ENCODE peak calls at places on chromosomes 3 and 15, in four cellular contexts. Z, Y, J and T are unnamed samples.

GRCh38 chr3:69671082-69671952 is 67.9 kb upstream of the MITF start:
- DNase-seq in Z (no peak), Y (peak; percentile 50), J (peak; percentile 44), T (peak; percentile 42)

GRCh38 chr3:187352581-187353575 is 15.3 kb upstream of the RTP4 start:
- DNase-seq in Z (no peak), Y (no peak), J (no peak), T (peak; percentile 7)

GRCh38 chr3:14481018-14481645 is 59.0 kb downstream of the GRIP2 start:
- DNase-seq in Z (no peak), Y (no peak), J (no peak), T (no peak)

GRCh38 chr3:111910806-111911205 is 51.7 kb downstream of the PHLDB2 start:
- DNase-seq in Z (no peak), Y (no peak), J (peak; percentile 81), T (peak; percentile 86)

GRCh38 chr3:127598841-127599570 is 795 bp downstream of the MCM2 start:
- DNase-seq in Z (no peak), Y (no peak), J (no peak), T (no peak)

GRCh38 chr3:124584552-124585391 is 145.5 kb upstream of the UMPS start:
- DNase-seq in Z (peak; percentile 90), Y (peak; percentile 71), J (peak; percentile 56), T (peak; percentile 22)

GRCh38 chr15:95169701-95170459 is 938.5 kb downstream of the MCTP2 start:
- DNase-seq in Z (no peak), Y (no peak), J (no peak), T (peak; percentile 42)

GRCh38 chr15:41983621-41984571 is 11.5 kb upstream of the EHD4 start:
- DNase-seq in Z (no peak), Y (no peak), J (no peak), T (no peak)

GRCh38 chr3:28575100-28575747 is 226.6 kb upstream of the AZI2 start:
- DNase-seq in Z (peak; percentile 79), Y (peak; percentile 45), J (peak; percentile 6), T (no peak)

GRCh38 chr3:159922861-159923312 is 65.7 kb upstream of the IL12A start:
- DNase-seq in Z (no peak), Y (no peak), J (no peak), T (no peak)

GRCh38 chr15:75924576-75924975 is 20.9 kb downstream of the FBXO22 start:
- DNase-seq in Z (no peak), Y (no peak), J (no peak), T (no peak)

GRCh38 chr15:23566070-23567050 is 886 bp downstream of the MKRN3 start:
- DNase-seq in Z (no peak), Y (no peak), J (no peak), T (no peak)

GRCh38 chr3:138472141-138472825 is 37.9 kb downstream of the ESYT3 start:
- DNase-seq in Z (no peak), Y (no peak), J (no peak), T (no peak)

GRCh38 chr3:150725548-150725947 is 21.8 kb upstream of the ERICH6 start:
- DNase-seq in Z (no peak), Y (no peak), J (no peak), T (no peak)

GRCh38 chr3:89368846-89369245 is 261.4 kb downstream of the EPHA3 start:
- DNase-seq in Z (no peak), Y (no peak), J (no peak), T (no peak)

GRCh38 chr15:42427429-42428223 is 63.3 kb downstream of the ZNF106 start:
- DNase-seq in Z (no peak), Y (no peak), J (no peak), T (peak; percentile 95)

GRCh38 chr15:31360843-31361763 is 34.5 kb downstream of the KLF13 start:
- DNase-seq in Z (no peak), Y (no peak), J (no peak), T (no peak)

GRCh38 chr3:107024481-107025153 is 352.6 kb upstream of the CCDC54 start:
- DNase-seq in Z (no peak), Y (no peak), J (peak; percentile 3), T (no peak)

GRCh38 chr3:188497021-188497420 is 343.1 kb downstream of the LPP start:
- DNase-seq in Z (no peak), Y (no peak), J (peak; percentile 40), T (peak; percentile 25)

GRCh38 chr3:10748040-10748439 is 68.0 kb upstream of the SLC6A11 start:
- DNase-seq in Z (no peak), Y (no peak), J (no peak), T (no peak)

GRCh38 chr3:56269755-56270154 is 198.5 kb downstream of the ERC2 start:
- DNase-seq in Z (no peak), Y (no peak), J (no peak), T (no peak)

GRCh38 chr3:16012086-16012485 is 162.4 kb upstream of the GALNT15 start:
- DNase-seq in Z (no peak), Y (no peak), J (no peak), T (peak; percentile 88)

GRCh38 chr3:64815195-64815627 is 127.4 kb upstream of the ADAMTS9 start:
- DNase-seq in Z (no peak), Y (no peak), J (peak; percentile 84), T (peak; percentile 59)

GRCh38 chr15:79541176-79541575 is 109.0 kb downstream of the MINAR1 start:
- DNase-seq in Z (no peak), Y (no peak), J (no peak), T (no peak)

GRCh38 chr3:70871909-70872656 is 559.6 kb upstream of the MDFIC2 start:
- DNase-seq in Z (no peak), Y (no peak), J (peak; percentile 96), T (peak; percentile 93)

GRCh38 chr3:138051946-138052802 is 42.2 kb downstream of the CLDN18 start:
- DNase-seq in Z (peak; percentile 62), Y (peak; percentile 30), J (peak; percentile 49), T (peak; percentile 62)

GRCh38 chr3:65945953-65946352 is 92.8 kb downstream of the MAGI1 start:
- DNase-seq in Z (no peak), Y (no peak), J (no peak), T (no peak)

GRCh38 chr3:65945480-65945879 is 93.2 kb downstream of the MAGI1 start:
- DNase-seq in Z (no peak), Y (no peak), J (no peak), T (peak; percentile 16)

GRCh38 chr3:65944252-65944651 is 94.5 kb downstream of the MAGI1 start:
- DNase-seq in Z (no peak), Y (no peak), J (no peak), T (no peak)

GRCh38 chr3:65948833-65949573 is 89.7 kb downstream of the MAGI1 start:
- DNase-seq in Z (no peak), Y (no peak), J (no peak), T (no peak)

DNA sequence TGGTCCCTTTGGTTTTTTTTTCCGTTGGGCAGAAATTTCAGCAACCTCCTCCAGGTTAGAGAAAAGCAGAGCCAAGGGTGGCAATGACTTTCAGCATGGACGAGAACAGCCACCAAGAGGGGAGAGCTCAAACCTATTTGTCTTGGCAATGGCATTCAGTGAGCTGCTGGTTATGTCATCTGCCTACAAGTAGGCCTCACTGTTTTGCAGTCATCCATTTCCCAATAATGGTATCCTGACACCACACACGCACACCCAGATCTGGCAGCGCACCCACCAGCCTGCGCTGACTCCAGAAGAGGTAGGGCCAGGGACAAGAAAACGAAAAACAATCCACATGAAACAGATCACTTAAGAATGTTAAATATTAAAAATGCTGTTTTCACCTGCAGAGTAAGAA is 92.3 kb downstream of the MAGI1 start:
- DNase-seq in Z (no peak), Y (no peak), J (no peak), T (peak; percentile 37)
- H3K4ac ChIP-seq in Z (no peak overlapping the region), Y (no peak overlapping the region), J (no peak overlapping the region), T (no peak overlapping the region)

GRCh38 chr3:161104561-161105551 is at the start of gene B3GALNT1:
- DNase-seq in Z (peak; percentile 75), Y (peak; percentile 45), J (peak; percentile 76), T (peak; percentile 50)
- H3K4ac ChIP-seq in Z (no peak within 1 kb of the TSS), Y (peak within 1 kb of the TSS; percentile 15), J (peak within 1 kb of the TSS; percentile 56), T (peak within 1 kb of the TSS; percentile 0)

DNA sequence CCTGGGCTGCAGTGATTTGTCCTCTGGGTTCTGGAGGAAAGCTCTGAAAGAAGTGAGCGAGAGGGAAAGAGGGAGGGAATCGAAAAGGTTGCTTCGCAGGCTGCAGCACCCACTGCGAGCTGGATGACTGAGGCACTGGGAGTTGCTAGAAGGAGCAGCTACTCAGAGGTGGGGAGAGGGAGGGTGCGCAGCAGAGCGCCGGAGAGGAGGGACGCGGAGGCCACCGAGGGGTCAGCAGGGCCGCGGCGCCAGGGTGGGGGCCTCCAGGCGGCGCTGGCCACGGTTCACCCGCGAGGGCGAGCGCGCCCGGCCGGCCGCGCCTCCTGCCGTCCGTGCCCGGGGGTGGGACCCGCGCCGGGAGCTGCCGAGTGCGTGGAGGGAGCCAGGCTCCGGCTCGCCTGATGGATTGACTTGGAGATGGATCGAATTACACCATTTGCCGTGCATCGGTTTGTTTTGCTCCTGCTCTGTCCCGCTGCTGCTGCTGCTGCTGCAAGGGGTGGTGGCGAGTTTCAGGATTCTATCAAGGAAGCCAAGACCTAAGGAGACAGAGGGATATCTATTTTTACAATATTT is at the start of gene SEMA6D:
- DNase-seq in Z (peak; percentile 85), Y (peak; percentile 83), J (peak; percentile 93), T (peak; percentile 85)
- H3K4ac ChIP-seq in Z (no peak within 1 kb of the TSS), Y (no peak within 1 kb of the TSS), J (peak within 1 kb of the TSS; percentile 22), T (peak within 1 kb of the TSS; percentile 84)

GRCh38 chr15:66293419-66294156 is at the start of gene DIS3L:
- DNase-seq in Z (peak; percentile 67), Y (peak; percentile 48), J (peak; percentile 60), T (peak; percentile 20)
- H3K4ac ChIP-seq in Z (no peak within 1 kb of the TSS), Y (no peak within 1 kb of the TSS), J (peak within 1 kb of the TSS; percentile 90), T (peak within 1 kb of the TSS; percentile 91)

DNA sequence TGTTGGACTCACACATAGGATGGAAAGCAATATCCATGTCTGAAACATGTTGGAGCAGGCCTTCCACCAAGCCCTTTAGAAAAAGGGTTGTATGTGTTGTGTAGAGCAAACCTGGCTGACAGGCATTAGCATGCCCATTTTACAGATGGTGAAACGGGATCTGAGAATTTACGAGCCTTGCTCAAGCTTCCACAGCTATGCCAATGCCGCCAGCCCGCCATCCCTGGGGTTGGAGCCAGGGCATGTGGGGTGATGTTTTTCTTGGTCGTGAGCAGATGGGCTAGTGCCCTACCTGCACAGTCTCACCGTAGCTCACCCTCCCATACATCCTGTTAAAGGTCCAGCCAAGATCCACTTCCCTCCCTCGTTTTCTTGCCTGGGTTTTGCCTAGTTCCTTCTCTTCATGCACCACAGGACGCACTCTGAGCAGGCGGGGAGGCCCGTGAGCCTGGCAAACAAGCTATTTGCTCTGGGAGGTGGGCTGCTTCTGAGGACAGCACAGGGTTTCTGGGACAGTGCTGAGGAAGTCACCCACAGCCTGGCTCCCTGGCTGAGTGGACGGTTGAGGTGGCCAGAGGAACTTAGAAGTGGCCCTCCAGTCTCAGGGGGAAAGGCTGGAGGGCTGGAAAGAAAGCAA is 97.6 kb upstream of the TLE3 start:
- DNase-seq in Z (no peak), Y (no peak), J (no peak), T (no peak)
- H3K4ac ChIP-seq in Z (no peak overlapping the region), Y (no peak overlapping the region), J (peak overlapping the region; percentile 85), T (peak overlapping the region; percentile 76)